ENCODE peak calls at places on chromosomes 11 and 22, in five cellular contexts. H is cardiac muscle cell; A is fibroblast of lung; S is CD8-positive, alpha-beta T cell; P is K562. T is an unnamed sample. For H3K36me3, the result is how much of the 10 kb centered on the place peaks cover.

GRCh38 chr22:36331912-36332622 is 55.7 kb downstream of the MYH9 start:
- DNase-seq in H (no peak), A (peak), S (peak), P (no peak), T (peak)

GRCh38 chr11:65468874-65469333 is 29.9 kb upstream of the MALAT1 start:
- DNase-seq in H (peak), A (no peak), S (no peak), P (peak), T (peak)

GRCh38 chr22:49136816-49137180 is 690.9 kb downstream of the BRD1 start:
- DNase-seq in H (no peak), A (no peak), S (no peak), P (no peak), T (peak)

GRCh38 chr11:132520199-132520598 is 1012.1 kb downstream of the OPCML start:
- DNase-seq in H (no peak), A (no peak), S (no peak), P (no peak), T (no peak)

GRCh38 chr22:26707581-26707980 is 50.2 kb downstream of the MIAT start:
- DNase-seq in H (no peak), A (no peak), S (no peak), P (no peak), T (no peak)

GRCh38 chr22:46084943-46085830 is 65.1 kb upstream of the PPARA start:
- DNase-seq in H (no peak), A (no peak), S (no peak), P (peak), T (peak)

GRCh38 chr11:86918943-86919342 is 36.3 kb downstream of the FZD4 start:
- DNase-seq in H (no peak), A (no peak), S (no peak), P (no peak), T (no peak)

GRCh38 chr11:61264371-61264770 is 23.4 kb downstream of the PGA5 start:
- DNase-seq in H (no peak), A (no peak), S (no peak), P (no peak), T (no peak)

GRCh38 chr11:45031912-45032519 is 81.3 kb upstream of the TP53I11 start:
- DNase-seq in H (no peak), A (no peak), S (no peak), P (no peak), T (no peak)

GRCh38 chr22:36512333-36512732 is 5.5 kb upstream of the FOXRED2 start:
- DNase-seq in H (no peak), A (no peak), S (no peak), P (no peak), T (no peak)

GRCh38 chr11:68946416-68947090 is 34.2 kb downstream of the MRGPRD start:
- DNase-seq in H (no peak), A (peak), S (no peak), P (no peak), T (peak)

GRCh38 chr11:14460147-14460546 is 39.5 kb downstream of the COPB1 start:
- DNase-seq in H (no peak), A (no peak), S (no peak), P (no peak), T (no peak)
- H3K36me3 ChIP-seq in H (half or more), A (under half), S (under half), P (half or more), T (half or more)

GRCh38 chr11:32331098-32331497 is 104.2 kb downstream of the WT1 start:
- DNase-seq in H (no peak), A (no peak), S (no peak), P (no peak), T (no peak)

GRCh38 chr11:32332990-32333334 is 102.4 kb downstream of the WT1 start:
- DNase-seq in H (no peak), A (no peak), S (no peak), P (no peak), T (no peak)

GRCh38 chr11:32333335-32333991 is 101.9 kb downstream of the WT1 start:
- DNase-seq in H (peak), A (peak), S (peak), P (no peak), T (no peak)

GRCh38 chr11:32331792-32332191 is 103.5 kb downstream of the WT1 start:
- DNase-seq in H (no peak), A (no peak), S (no peak), P (no peak), T (no peak)

GRCh38 chr11:32334822-32335221 is 100.5 kb downstream of the WT1 start:
- DNase-seq in H (no peak), A (no peak), S (no peak), P (peak), T (no peak)
- TF ChIP-seq CTCF in H (peak), A (peak), S (no peak), P (peak), T (peak)

GRCh38 chr11:114123692-114124330 is 64.3 kb downstream of the ZBTB16 start:
- DNase-seq in H (no peak), A (no peak), S (no peak), P (no peak), T (no peak)

GRCh38 chr11:114122668-114123067 is 63.2 kb downstream of the ZBTB16 start:
- DNase-seq in H (no peak), A (no peak), S (no peak), P (no peak), T (no peak)

GRCh38 chr11:114121744-114122504 is 62.4 kb downstream of the ZBTB16 start:
- DNase-seq in H (no peak), A (no peak), S (no peak), P (no peak), T (no peak)

GRCh38 chr11:114120606-114121005 is 61.1 kb downstream of the ZBTB16 start:
- DNase-seq in H (no peak), A (no peak), S (no peak), P (no peak), T (no peak)

GRCh38 chr11:114121138-114121537 is 61.6 kb downstream of the ZBTB16 start:
- DNase-seq in H (no peak), A (no peak), S (no peak), P (no peak), T (no peak)
- H3K27ac ChIP-seq in H (no peak), A (no peak), S (no peak), P (no peak), T (no peak)

GRCh38 chr11:20089796-20090653 is 70.2 kb downstream of the DBX1 start:
- DNase-seq in H (peak), A (peak), S (no peak), P (peak), T (no peak)

GRCh38 chr11:20087118-20087521 is 73.2 kb downstream of the DBX1 start:
- DNase-seq in H (no peak), A (no peak), S (no peak), P (no peak), T (no peak)

GRCh38 chr11:20088368-20089260 is 71.7 kb downstream of the DBX1 start:
- DNase-seq in H (no peak), A (no peak), S (no peak), P (no peak), T (no peak)

GRCh38 chr11:20090654-20091374 is 69.5 kb downstream of the DBX1 start:
- DNase-seq in H (no peak), A (no peak), S (no peak), P (no peak), T (no peak)

DNA sequence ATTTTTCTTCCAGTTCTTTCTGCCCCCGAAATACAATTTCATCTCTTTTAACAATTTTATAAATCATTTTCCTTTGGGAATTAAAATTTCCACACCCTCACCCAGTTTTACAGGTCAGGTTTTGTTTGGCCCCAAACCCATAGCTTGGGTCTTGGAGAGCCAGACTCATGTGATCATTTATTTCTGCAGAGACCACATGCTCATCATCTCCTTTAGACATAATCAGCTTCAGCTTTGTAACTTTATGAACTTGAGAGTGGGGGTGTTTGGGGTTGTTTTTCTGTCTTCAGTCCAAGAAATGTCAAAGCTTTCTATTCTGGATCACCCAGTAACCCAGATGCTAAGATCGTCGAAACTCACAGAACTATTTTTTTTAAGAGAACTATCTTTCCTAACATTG is 70.9 kb downstream of the DBX1 start:
- DNase-seq in H (no peak), A (peak), S (no peak), P (no peak), T (no peak)
- H3K36me3 ChIP-seq in H (half or more), A (under half), S (under half), P (under half), T (half or more)

DNA sequence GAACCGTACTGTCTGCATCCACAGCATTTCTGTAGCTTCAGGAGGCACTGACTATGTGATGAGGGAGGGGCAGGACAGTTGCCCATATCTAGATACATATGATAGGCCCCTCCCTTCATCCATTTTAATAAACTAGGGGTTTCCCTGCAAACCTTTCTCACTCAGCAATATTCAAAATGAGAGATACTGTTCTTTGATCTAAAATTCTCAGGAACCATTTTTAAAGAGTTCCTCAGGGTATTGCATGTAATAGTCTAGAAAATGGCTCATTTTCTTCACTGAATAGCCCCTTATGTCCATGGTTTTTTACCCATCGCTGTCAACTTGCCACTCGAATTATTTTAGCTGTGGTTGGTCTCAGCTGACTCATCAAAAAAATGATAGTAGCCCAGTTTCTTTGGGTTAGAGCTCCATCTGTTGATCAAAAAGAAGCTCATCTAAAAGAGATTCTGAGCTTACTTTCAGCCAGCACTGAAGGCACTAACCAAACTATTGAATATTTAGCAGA is 37.0 kb upstream of the DNAJB7 start:
- DNase-seq in H (peak), A (peak), S (no peak), P (peak), T (no peak)
- TF ChIP-seq CTCF in H (peak), A (peak), S (peak), P (peak), T (peak)

DNA sequence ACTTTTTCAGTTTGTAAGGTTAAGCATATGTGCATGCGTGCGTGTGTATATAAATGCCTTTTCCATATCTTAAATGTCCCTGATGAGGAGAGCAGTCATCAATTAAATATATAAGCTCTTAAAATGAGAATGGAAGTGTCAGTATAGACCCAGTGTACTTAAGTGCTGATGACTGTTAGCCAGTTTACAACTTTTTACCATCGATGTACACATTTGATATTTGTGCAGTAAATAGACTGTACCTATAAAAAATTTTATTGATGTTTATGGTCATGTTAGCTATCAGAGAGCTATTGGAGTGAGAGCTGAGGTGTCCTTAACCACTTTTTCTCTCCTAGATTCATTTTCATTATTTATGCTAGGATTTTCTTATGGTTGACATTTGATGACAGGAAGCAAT is 45.4 kb downstream of the TRAF6 start:
- DNase-seq in H (no peak), A (no peak), S (no peak), P (no peak), T (no peak)
- H3K27ac ChIP-seq in H (no peak), A (no peak), S (no peak), P (no peak), T (no peak)

GRCh38 chr11:72338266-72338665 is 94.3 kb upstream of the PHOX2A start:
- DNase-seq in H (no peak), A (no peak), S (no peak), P (no peak), T (no peak)
- H3K36me3 ChIP-seq in H (under half), A (under half), S (under half), P (under half), T (under half)

GRCh38 chr11:7511405-7511804 is 2.4 kb upstream of the PPFIBP2 start:
- DNase-seq in H (no peak), A (no peak), S (no peak), P (no peak), T (no peak)

GRCh38 chr11:7515544-7515943 is 1.7 kb downstream of the PPFIBP2 start:
- DNase-seq in H (no peak), A (no peak), S (no peak), P (no peak), T (no peak)

GRCh38 chr11:7512525-7513209 is 1.1 kb upstream of the PPFIBP2 start:
- DNase-seq in H (peak), A (peak), S (peak), P (no peak), T (no peak)

GRCh38 chr11:7514099-7514725 is 413 bp downstream of the PPFIBP2 start:
- DNase-seq in H (peak), A (no peak), S (no peak), P (no peak), T (no peak)

DNA sequence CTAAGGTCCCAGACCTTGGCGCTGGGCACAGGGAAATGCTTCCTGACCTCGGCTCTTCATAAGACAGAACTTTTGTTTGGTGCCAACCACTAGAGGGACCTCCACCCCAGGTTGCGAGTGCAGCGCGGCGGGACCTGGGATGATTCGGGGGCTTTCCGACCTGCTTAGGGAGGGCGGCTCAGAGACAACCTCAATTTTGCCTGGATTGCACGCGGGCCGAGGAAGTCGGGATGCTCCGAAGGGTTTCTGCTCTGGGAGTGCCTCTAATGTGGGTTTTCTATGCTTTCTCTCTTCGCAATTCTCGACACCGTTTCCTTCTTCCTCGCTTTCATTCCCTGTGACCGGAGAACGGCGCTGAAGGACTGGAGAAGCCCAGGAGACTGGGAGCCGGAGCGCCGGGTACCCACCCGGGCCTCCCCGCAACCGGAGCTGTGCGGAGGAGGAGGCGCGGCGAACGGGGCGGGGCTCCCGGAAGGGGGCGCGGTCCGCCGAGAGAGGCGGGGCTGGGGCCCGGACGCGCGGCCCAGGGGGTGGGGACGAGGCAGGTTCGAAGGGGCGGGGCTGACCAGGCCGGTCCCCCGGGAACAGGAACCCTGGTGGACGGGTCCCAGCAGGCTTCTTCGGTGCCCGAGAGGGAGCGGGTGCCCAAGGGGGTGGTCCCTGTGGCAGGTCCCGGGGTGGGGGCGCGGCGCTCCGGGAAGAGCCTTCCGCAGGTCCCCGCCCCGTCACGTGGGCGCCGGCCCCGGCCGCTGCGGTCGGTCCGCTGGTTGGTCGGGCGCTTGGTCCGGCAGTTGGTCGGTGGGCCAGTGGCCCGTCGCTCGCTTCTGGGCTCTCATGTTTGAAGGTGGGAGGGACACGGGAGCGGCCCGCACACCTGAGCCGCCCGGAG is at the start of gene PPFIBP2:
- DNase-seq in H (peak), A (peak), S (peak), P (peak), T (peak)
- TF ChIP-seq CTCF in H (peak), A (peak), S (peak), P (peak), T (peak)

GRCh38 chr11:119307219-119307618 is 9.7 kb downstream of the MCAM start:
- DNase-seq in H (no peak), A (peak), S (no peak), P (no peak), T (no peak)

GRCh38 chr11:119307974-119308373 is 9.0 kb downstream of the MCAM start:
- DNase-seq in H (no peak), A (no peak), S (no peak), P (no peak), T (no peak)

GRCh38 chr11:119303227-119303718 is 13.7 kb downstream of the MCAM start:
- DNase-seq in H (no peak), A (no peak), S (no peak), P (no peak), T (no peak)

GRCh38 chr11:119306373-119306890 is 10.5 kb downstream of the MCAM start:
- DNase-seq in H (no peak), A (peak), S (no peak), P (no peak), T (no peak)

DNA sequence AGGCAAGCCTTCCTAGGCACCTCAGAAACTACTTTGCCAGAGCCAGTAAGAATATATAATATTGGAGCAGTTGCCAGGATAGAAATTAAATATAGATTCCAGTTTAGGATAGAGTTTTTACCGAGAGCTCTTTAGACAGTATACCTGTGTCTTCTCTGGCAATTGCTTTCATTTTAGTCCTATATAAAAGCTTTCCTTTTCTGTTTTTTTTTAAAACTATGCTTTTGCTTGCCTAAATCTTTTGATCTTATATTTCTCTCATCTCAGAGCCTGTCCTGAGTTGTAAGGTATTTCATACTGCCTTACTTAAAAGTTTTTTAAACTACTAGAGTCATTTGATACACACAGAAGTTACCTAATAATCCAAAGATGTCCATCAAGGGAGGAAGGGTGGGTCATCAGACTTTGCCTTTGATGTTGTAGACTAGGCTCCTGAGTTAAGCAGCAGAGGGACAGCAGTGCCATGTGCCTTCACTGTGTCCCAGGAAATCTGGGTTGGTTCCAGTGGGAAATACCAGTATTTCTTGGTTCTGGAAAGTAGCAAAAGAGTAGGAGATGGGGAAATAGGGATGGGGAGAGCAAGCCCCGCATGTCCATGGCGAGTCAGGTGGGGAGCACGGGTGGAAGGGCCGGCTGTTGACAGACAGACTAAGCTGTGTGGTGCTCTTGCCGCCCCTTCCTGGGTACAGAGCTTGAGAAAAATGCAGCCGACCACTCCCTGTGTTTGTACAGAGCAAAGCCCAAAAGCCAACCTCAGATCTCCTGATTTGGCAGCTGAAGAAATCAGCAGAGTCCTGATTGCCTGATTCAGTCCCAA is 11.2 kb downstream of the MCAM start:
- DNase-seq in H (no peak), A (no peak), S (no peak), P (no peak), T (no peak)
- H3K27ac ChIP-seq in H (peak), A (no peak), S (peak), P (no peak), T (no peak)

GRCh38 chr11:112025682-112026081 is 474 bp downstream of the DLAT start:
- DNase-seq in H (peak), A (peak), S (no peak), P (no peak), T (no peak)

GRCh38 chr11:112033902-112034301 is 8.7 kb downstream of the DLAT start:
- DNase-seq in H (no peak), A (no peak), S (no peak), P (no peak), T (no peak)

GRCh38 chr11:112024778-112025678 is at the start of gene DLAT:
- DNase-seq in H (peak), A (peak), S (peak), P (peak), T (peak)

GRCh38 chr11:112024178-112024777 is 930 bp upstream of the DLAT start:
- DNase-seq in H (no peak), A (no peak), S (no peak), P (peak), T (no peak)

GRCh38 chr11:112029460-112029859 is 4.3 kb downstream of the DLAT start:
- DNase-seq in H (no peak), A (no peak), S (no peak), P (no peak), T (no peak)
- H3K36me3 ChIP-seq in H (half or more), A (under half), S (under half), P (half or more), T (half or more)